ENCODE peak calls at places on chromosomes 13 and 19, in seven cellular contexts. S is GM06990, P is uterus, D is fibroblast of villous mesenchyme, V is AG04450, C is heart right ventricle, O is fibroblast of lung. A is an unnamed sample.

GRCh38 chr19:5103061-5103701 is 134.3 kb downstream of the KDM4B start:
- DNase-seq in S (no peak), P (peak; percentile 41), D (no peak), V (no peak), C (peak; percentile 63), O (peak; percentile 70), A (no peak)

GRCh38 chr19:31534231-31534630 is 185.0 kb upstream of the TSHZ3 start:
- DNase-seq in S (no peak), P (no peak), D (no peak), V (no peak), C (no peak), O (no peak), A (no peak)

GRCh38 chr19:54147676-54148075 is 10.1 kb downstream of the CNOT3 start:
- DNase-seq in S (no peak), P (peak; percentile 64), D (no peak), V (no peak), C (peak; percentile 80), O (no peak), A (no peak)

GRCh38 chr13:35953537-35954206 is 177.5 kb downstream of the DCLK1 start:
- DNase-seq in S (no peak), P (peak; percentile 85), D (peak; percentile 91), V (peak; percentile 79), C (peak; percentile 90), O (peak; percentile 88), A (peak; percentile 91)

GRCh38 chr13:44165172-44165894 is 208.3 kb upstream of the SERP2 start:
- DNase-seq in S (no peak), P (no peak), D (no peak), V (no peak), C (no peak), O (no peak), A (no peak)

GRCh38 chr19:8498295-8498694 is 4.1 kb downstream of the PRAM1 start:
- DNase-seq in S (no peak), P (no peak), D (no peak), V (no peak), C (no peak), O (no peak), A (no peak)

GRCh38 chr19:16367269-16367683 is 42.6 kb downstream of the KLF2 start:
- DNase-seq in S (peak; percentile 72), P (no peak), D (no peak), V (no peak), C (no peak), O (no peak), A (no peak)

GRCh38 chr13:76723551-76724232 is 162.5 kb downstream of the KCTD12 start:
- DNase-seq in S (no peak), P (no peak), D (peak; percentile 56), V (peak; percentile 54), C (peak; percentile 12), O (peak; percentile 89), A (peak; percentile 91)

GRCh38 chr19:39144487-39145071 is 19.0 kb downstream of the PAK4 start:
- DNase-seq in S (no peak), P (no peak), D (no peak), V (no peak), C (no peak), O (peak; percentile 41), A (peak; percentile 34)

GRCh38 chr19:55306712-55307111 is 18.4 kb downstream of the TMEM150B start:
- DNase-seq in S (no peak), P (no peak), D (no peak), V (no peak), C (no peak), O (no peak), A (no peak)

GRCh38 chr19:35459414-35460082 is 11.5 kb downstream of the FFAR2 start:
- DNase-seq in S (no peak), P (peak; percentile 48), D (peak; percentile 16), V (no peak), C (peak; percentile 54), O (no peak), A (peak; percentile 74)

GRCh38 chr13:83085186-83085900 is 796.9 kb downstream of the SLITRK1 start:
- DNase-seq in S (no peak), P (no peak), D (peak; percentile 2), V (no peak), C (no peak), O (peak; percentile 25), A (peak; percentile 74)

GRCh38 chr19:37983916-37984315 is 76.9 kb downstream of the SIPA1L3 start:
- DNase-seq in S (no peak), P (no peak), D (no peak), V (no peak), C (no peak), O (peak; percentile 53), A (no peak)

GRCh38 chr13:51624207-51624606 is 39.9 kb downstream of the WDFY2 start:
- DNase-seq in S (no peak), P (no peak), D (no peak), V (no peak), C (no peak), O (no peak), A (no peak)

GRCh38 chr13:45104294-45104693 is 16.0 kb upstream of the GTF2F2 start:
- DNase-seq in S (no peak), P (no peak), D (no peak), V (no peak), C (no peak), O (no peak), A (no peak)

GRCh38 chr13:37602743-37603381 is 4.3 kb upstream of the POSTN start:
- DNase-seq in S (no peak), P (no peak), D (peak; percentile 47), V (no peak), C (no peak), O (peak; percentile 36), A (peak; percentile 61)

DNA sequence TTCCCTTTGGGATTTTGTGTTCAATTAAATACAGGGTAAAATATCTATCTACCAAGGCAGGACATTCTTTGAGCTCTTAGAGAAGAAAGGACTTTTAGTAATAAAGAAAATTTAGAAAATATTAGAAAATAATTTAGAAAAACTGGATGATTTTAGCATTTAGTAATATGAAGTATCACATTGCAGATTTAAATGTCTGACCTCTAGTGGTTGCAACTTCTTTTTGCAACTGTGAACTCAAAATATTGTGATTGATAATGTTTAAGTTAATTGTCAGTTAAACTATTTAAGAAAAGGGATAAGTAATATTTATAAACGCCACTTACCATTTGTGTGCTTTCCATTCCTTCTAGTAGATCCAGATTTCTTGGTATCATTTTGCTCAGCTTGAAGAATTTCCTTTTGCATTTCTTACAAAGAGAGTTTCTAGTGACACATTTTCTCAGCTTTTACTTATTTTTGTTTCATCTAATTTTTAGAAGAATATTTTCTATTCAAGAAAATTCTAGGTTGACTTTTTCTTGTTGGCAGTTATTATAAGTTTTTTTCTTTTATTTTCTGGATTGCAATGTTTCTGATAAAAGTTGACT is 10.3 kb upstream of the POSTN start:
- DNase-seq in S (no peak), P (no peak), D (no peak), V (no peak), C (no peak), O (no peak), A (peak; percentile 44)
- TF ChIP-seq CTCF in S (peak; percentile 27), P (peak; percentile 18), D (peak; percentile 44), V (peak; percentile 58), C (peak; percentile 46), O (peak; percentile 46), A (peak; percentile 57)

DNA sequence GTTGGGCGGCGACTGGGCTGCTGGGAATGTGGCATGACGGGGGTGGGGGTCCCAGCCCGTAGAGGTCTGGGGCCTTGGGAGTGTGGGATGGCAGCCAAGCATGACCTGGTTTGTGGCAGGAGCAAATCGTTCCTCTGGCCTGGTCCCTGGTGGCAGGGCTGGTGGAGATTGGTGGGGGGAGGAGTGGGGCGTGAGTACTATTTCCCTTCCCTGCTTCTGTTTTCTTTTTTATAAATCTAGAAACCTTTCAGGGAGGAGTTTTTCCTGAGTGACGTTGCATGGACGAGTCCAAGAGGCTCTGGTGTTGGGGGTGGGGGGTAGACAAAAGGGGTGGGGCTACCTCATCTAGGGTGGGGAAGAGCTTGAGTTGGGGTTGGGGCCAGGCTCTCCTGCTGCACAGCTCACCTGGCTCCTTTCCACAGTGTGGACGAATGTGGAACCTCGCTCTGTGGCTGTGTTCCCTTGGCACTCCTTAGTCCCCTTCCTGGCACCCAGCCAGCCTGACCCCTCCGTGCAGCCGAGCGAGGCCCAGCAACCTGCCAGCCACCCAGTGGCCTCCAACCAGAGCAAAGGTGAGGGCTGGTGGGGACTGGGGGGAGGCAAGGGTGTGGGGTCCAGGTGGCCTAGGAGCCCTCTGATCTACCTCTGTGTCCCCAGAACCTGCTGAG is 15.4 kb upstream of the PRR19 start:
- DNase-seq in S (peak; percentile 20), P (peak; percentile 58), D (no peak), V (no peak), C (peak; percentile 54), O (peak; percentile 42), A (peak; percentile 65)
- H3K4me3 ChIP-seq in S (no peak overlapping the region), P (peak overlapping the region; percentile 74), D (no peak overlapping the region), V (peak overlapping the region; percentile 32), C (no peak overlapping the region), O (no peak overlapping the region), A (peak overlapping the region; percentile 29)

DNA sequence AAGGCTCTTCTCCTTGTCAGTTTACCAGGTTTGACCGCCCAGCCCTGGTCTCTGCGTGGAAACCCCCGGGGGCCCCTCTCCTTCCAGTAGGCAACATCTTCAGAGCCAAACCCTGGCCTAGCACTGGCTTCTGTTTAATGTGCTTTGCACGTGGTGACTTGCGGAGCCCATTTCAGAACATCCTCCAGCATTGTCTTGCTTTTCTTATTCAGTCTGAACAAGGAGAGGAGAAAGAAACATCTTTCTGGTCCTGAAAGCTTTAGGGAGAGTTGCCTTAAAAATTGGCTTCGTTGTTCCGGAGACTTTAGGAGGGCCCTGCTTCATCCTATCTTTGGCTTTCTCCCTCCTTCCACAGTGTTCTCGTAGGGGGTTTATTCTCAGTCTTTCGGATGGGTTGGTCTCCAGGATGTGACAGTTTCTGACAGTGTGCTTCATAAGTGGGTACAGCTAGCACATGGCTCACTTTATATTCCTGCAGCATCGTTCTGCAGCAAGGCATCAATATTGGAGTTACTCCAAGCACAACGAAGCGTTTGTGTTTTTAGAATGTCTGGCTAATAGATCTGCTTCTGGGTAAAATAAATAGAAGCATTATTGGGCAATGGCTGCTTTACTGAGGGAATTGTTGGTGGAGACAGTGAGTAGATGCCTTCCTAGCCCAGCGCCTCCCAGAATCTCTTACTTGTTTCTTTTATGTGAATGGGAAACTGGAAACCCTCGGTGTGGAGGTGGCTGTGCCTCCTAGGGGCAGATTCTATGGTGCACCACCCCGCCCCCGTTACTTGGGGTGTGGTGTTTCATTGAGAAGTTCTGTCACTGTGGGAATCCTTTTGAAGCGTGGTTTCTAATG is 1.8 kb downstream of the FARP1 start:
- DNase-seq in S (no peak), P (no peak), D (peak; percentile 79), V (peak; percentile 43), C (no peak), O (peak; percentile 62), A (peak; percentile 63)
- TF ChIP-seq CTCF in S (peak; percentile 14), P (no peak), D (peak; percentile 45), V (peak; percentile 43), C (no peak), O (peak; percentile 42), A (peak; percentile 44)

GRCh38 chr13:74131206-74131605 is 3.0 kb downstream of the KLF12 start:
- DNase-seq in S (no peak), P (no peak), D (no peak), V (no peak), C (peak; percentile 13), O (no peak), A (peak; percentile 36)

GRCh38 chr13:74133657-74134201 is 475 bp downstream of the KLF12 start:
- DNase-seq in S (peak; percentile 86), P (peak; percentile 85), D (peak; percentile 86), V (peak; percentile 92), C (peak; percentile 89), O (peak; percentile 97), A (peak; percentile 97)

GRCh38 chr13:74132768-74133656 is 1.2 kb downstream of the KLF12 start:
- DNase-seq in S (peak; percentile 42), P (peak; percentile 24), D (peak; percentile 18), V (no peak), C (peak; percentile 37), O (peak; percentile 68), A (peak; percentile 68)

GRCh38 chr13:74134226-74134776 is at the start of gene KLF12:
- DNase-seq in S (peak; percentile 90), P (peak; percentile 87), D (peak; percentile 85), V (peak; percentile 88), C (peak; percentile 93), O (peak; percentile 96), A (peak; percentile 98)

GRCh38 chr13:74132152-74132767 is 1.9 kb downstream of the KLF12 start:
- DNase-seq in S (peak; percentile 18), P (no peak), D (no peak), V (no peak), C (no peak), O (peak; percentile 52), A (peak; percentile 40)
- H3K4me3 ChIP-seq in S (peak overlapping the region; percentile 84), P (peak overlapping the region; percentile 83), D (peak overlapping the region; percentile 67), V (peak overlapping the region; percentile 87), C (peak overlapping the region; percentile 93), O (peak overlapping the region; percentile 92), A (peak overlapping the region; percentile 78)